ENCODE peak calls at places on chromosomes 3 and 15, in ten cellular contexts. One of them, this sample, is unnamed.

GRCh38 chr3:9028134-9028533 is 64.9 kb upstream of the RAD18 start:
- DNase-seq in fibroblast of lung: peak
- DNase-seq in cardiac muscle cell: no peak
- DNase-seq in T-helper 1 cell: no peak
- DNase-seq in thyroid gland: peak
- DNase-seq in substantia nigra: peak
- DNase-seq in astrocyte of the spinal cord: peak
- DNase-seq in CD4-positive, alpha-beta T cell: no peak
- DNase-seq in fibroblast of mammary gland: peak
- DNase-seq in epithelial cell of proximal tubule: no peak
- DNase-seq in this sample: peak

GRCh38 chr3:38655708-38656300 is 6.3 kb upstream of the SCN5A start:
- DNase-seq in fibroblast of lung: peak
- DNase-seq in cardiac muscle cell: peak
- DNase-seq in T-helper 1 cell: no peak
- DNase-seq in thyroid gland: no peak
- DNase-seq in substantia nigra: no peak
- DNase-seq in astrocyte of the spinal cord: peak
- DNase-seq in CD4-positive, alpha-beta T cell: no peak
- DNase-seq in fibroblast of mammary gland: peak
- DNase-seq in epithelial cell of proximal tubule: peak
- DNase-seq in this sample: no peak

GRCh38 chr3:191412764-191413163 is 48.2 kb upstream of the PYDC2 start:
- DNase-seq in fibroblast of lung: peak
- DNase-seq in cardiac muscle cell: no peak
- DNase-seq in T-helper 1 cell: no peak
- DNase-seq in thyroid gland: no peak
- DNase-seq in substantia nigra: no peak
- DNase-seq in astrocyte of the spinal cord: peak
- DNase-seq in CD4-positive, alpha-beta T cell: no peak
- DNase-seq in fibroblast of mammary gland: peak
- DNase-seq in epithelial cell of proximal tubule: peak
- DNase-seq in this sample: no peak

GRCh38 chr3:64977308-64978100 is 289.7 kb upstream of the ADAMTS9 start:
- DNase-seq in fibroblast of lung: peak
- DNase-seq in cardiac muscle cell: no peak
- DNase-seq in T-helper 1 cell: no peak
- DNase-seq in thyroid gland: no peak
- DNase-seq in substantia nigra: no peak
- DNase-seq in astrocyte of the spinal cord: peak
- DNase-seq in CD4-positive, alpha-beta T cell: no peak
- DNase-seq in fibroblast of mammary gland: peak
- DNase-seq in epithelial cell of proximal tubule: peak
- DNase-seq in this sample: no peak

GRCh38 chr3:153273217-153273616 is 111.2 kb downstream of the RAP2B start:
- DNase-seq in fibroblast of lung: no peak
- DNase-seq in cardiac muscle cell: no peak
- DNase-seq in T-helper 1 cell: no peak
- DNase-seq in thyroid gland: no peak
- DNase-seq in substantia nigra: no peak
- DNase-seq in astrocyte of the spinal cord: no peak
- DNase-seq in CD4-positive, alpha-beta T cell: no peak
- DNase-seq in fibroblast of mammary gland: no peak
- DNase-seq in epithelial cell of proximal tubule: no peak
- DNase-seq in this sample: no peak

GRCh38 chr3:170614214-170614966 is 28.5 kb upstream of the SLC7A14 start:
- DNase-seq in fibroblast of lung: peak
- DNase-seq in cardiac muscle cell: no peak
- DNase-seq in T-helper 1 cell: no peak
- DNase-seq in thyroid gland: peak
- DNase-seq in substantia nigra: no peak
- DNase-seq in astrocyte of the spinal cord: peak
- DNase-seq in CD4-positive, alpha-beta T cell: no peak
- DNase-seq in fibroblast of mammary gland: peak
- DNase-seq in epithelial cell of proximal tubule: peak
- DNase-seq in this sample: no peak

GRCh38 chr3:155604126-155604525 is 140.7 kb downstream of the PLCH1 start:
- DNase-seq in fibroblast of lung: no peak
- DNase-seq in cardiac muscle cell: no peak
- DNase-seq in T-helper 1 cell: no peak
- DNase-seq in thyroid gland: no peak
- DNase-seq in substantia nigra: no peak
- DNase-seq in astrocyte of the spinal cord: no peak
- DNase-seq in CD4-positive, alpha-beta T cell: no peak
- DNase-seq in fibroblast of mammary gland: peak
- DNase-seq in epithelial cell of proximal tubule: no peak
- DNase-seq in this sample: no peak

GRCh38 chr15:94383706-94384105 is 152.3 kb downstream of the MCTP2 start:
- DNase-seq in fibroblast of lung: no peak
- DNase-seq in cardiac muscle cell: no peak
- DNase-seq in T-helper 1 cell: no peak
- DNase-seq in thyroid gland: no peak
- DNase-seq in substantia nigra: no peak
- DNase-seq in astrocyte of the spinal cord: no peak
- DNase-seq in CD4-positive, alpha-beta T cell: no peak
- DNase-seq in fibroblast of mammary gland: peak
- DNase-seq in epithelial cell of proximal tubule: no peak
- DNase-seq in this sample: no peak

This sample was measured in frontal cortex.